ENCODE peak calls at places on chromosome 16, in four cellular contexts. K is T47D, E is nucleus accumbens, A is epithelial cell of prostate. U is an unnamed sample.
A peak's percentile ranks its signal among the peaks of the same experiment; 100 is the strongest.

GRCh38 chr16:84036131-84036530 is 6.5 kb downstream of the SLC38A8 start:
- DNase-seq in K (no peak), E (no peak), A (no peak), U (no peak)

GRCh38 chr16:85382717-85383118 is 230.4 kb upstream of the GSE1 start:
- DNase-seq in K (no peak), E (no peak), A (no peak), U (no peak)

GRCh38 chr16:56617212-56618085 is 8.1 kb upstream of the MT1E start:
- DNase-seq in K (no peak), E (no peak), A (no peak), U (peak; percentile 26)

GRCh38 chr16:49788505-49788904 is 67.4 kb downstream of the ZNF423 start:
- DNase-seq in K (no peak), E (no peak), A (no peak), U (no peak)

GRCh38 chr16:19840524-19841110 is 44.0 kb downstream of the GPRC5B start:
- DNase-seq in K (no peak), E (no peak), A (no peak), U (no peak)

GRCh38 chr16:18839555-18839954 is 38.2 kb upstream of the ARL6IP1 start:
- DNase-seq in K (peak; percentile 80), E (no peak), A (peak; percentile 22), U (no peak)

GRCh38 chr16:239948-240277 is 5.3 kb downstream of the FAM234A start:
- DNase-seq in K (peak; percentile 23), E (no peak), A (no peak), U (peak; percentile 47)

GRCh38 chr16:87027056-87027616 is 290.1 kb downstream of the C16orf95 start:
- DNase-seq in K (no peak), E (no peak), A (no peak), U (no peak)

GRCh38 chr16:19513377-19514053 is 8.4 kb downstream of the GDE1 start:
- DNase-seq in K (no peak), E (no peak), A (no peak), U (peak; percentile 96)

GRCh38 chr16:82192665-82193064 is 22.6 kb upstream of the MPHOSPH6 start:
- DNase-seq in K (no peak), E (no peak), A (peak; percentile 62), U (peak; percentile 94)

GRCh38 chr16:87343753-87344050 is 26.5 kb upstream of the C16orf95 start:
- DNase-seq in K (no peak), E (no peak), A (no peak), U (no peak)

GRCh38 chr16:7746971-7747370 is 414.3 kb downstream of the RBFOX1 start:
- DNase-seq in K (no peak), E (no peak), A (no peak), U (no peak)

GRCh38 chr16:69435977-69436729 is 11.7 kb downstream of the CYB5B start:
- DNase-seq in K (no peak), E (no peak), A (no peak), U (peak; percentile 38)

GRCh38 chr16:35152067-35152627 is 1692.7 kb downstream of the TP53TG3F start:
- DNase-seq in K (no peak), E (no peak), A (no peak), U (no peak)

GRCh38 chr16:69199382-69199781 is 12.4 kb downstream of the SNTB2 start:
- DNase-seq in K (no peak), E (no peak), A (peak; percentile 73), U (peak; percentile 33)